ENCODE peak calls at places on chromosome 19, in five cellular contexts. D, H, C, X and A are unnamed samples.

GRCh38 chr19:42113641-42114348 is 18.5 kb downstream of the POU2F2 start:
- DNase-seq in D (no peak), H (peak; percentile 91), C (no peak), X (peak; percentile 99), A (peak; percentile 87)

GRCh38 chr19:37963190-37963947 is 56.4 kb downstream of the SIPA1L3 start:
- DNase-seq in D (no peak), H (no peak), C (no peak), X (no peak), A (peak; percentile 59)

GRCh38 chr19:10001899-10002298 is 8.4 kb downstream of the COL5A3 start:
- DNase-seq in D (peak; percentile 3), H (no peak), C (no peak), X (peak; percentile 47), A (peak; percentile 37)

GRCh38 chr19:5988520-5989387 is 10.8 kb upstream of the RANBP3 start:
- DNase-seq in D (no peak), H (no peak), C (no peak), X (peak; percentile 26), A (no peak)

GRCh38 chr19:42569193-42569592 is 25.5 kb downstream of the CEACAM8 start:
- DNase-seq in D (no peak), H (no peak), C (no peak), X (no peak), A (no peak)

GRCh38 chr19:27794444-27795042 is 1418.4 kb downstream of the UQCRFS1 start:
- DNase-seq in D (peak; percentile 38), H (no peak), C (peak; percentile 52), X (peak; percentile 36), A (no peak)

GRCh38 chr19:13042443-13043130 is 47.3 kb downstream of the NFIX start:
- DNase-seq in D (no peak), H (no peak), C (no peak), X (no peak), A (no peak)

GRCh38 chr19:37905936-37906867 is at the start of gene WDR87:
- DNase-seq in D (no peak), H (peak; percentile 90), C (no peak), X (peak; percentile 33), A (peak; percentile 82)

GRCh38 chr19:55858401-55858800 is 22.1 kb downstream of the NLRP4 start:
- DNase-seq in D (no peak), H (no peak), C (no peak), X (no peak), A (no peak)

GRCh38 chr19:38959618-38960017 is 15.9 kb downstream of the FBXO17 start:
- DNase-seq in D (no peak), H (no peak), C (no peak), X (no peak), A (no peak)

GRCh38 chr19:15330801-15331418 is 1.4 kb downstream of the BRD4 start:
- DNase-seq in D (no peak), H (no peak), C (no peak), X (peak; percentile 95), A (no peak)

GRCh38 chr19:13668964-13669363 is 95.4 kb upstream of the MRI1 start:
- DNase-seq in D (no peak), H (no peak), C (no peak), X (no peak), A (no peak)

GRCh38 chr19:8244442-8244841 is 35.3 kb downstream of the CERS4 start:
- DNase-seq in D (no peak), H (peak; percentile 31), C (no peak), X (no peak), A (no peak)

GRCh38 chr19:46731584-46731983 is 14.3 kb upstream of the FKRP start:
- DNase-seq in D (no peak), H (no peak), C (no peak), X (peak; percentile 79), A (no peak)

GRCh38 chr19:35195822-35196221 is 32.7 kb downstream of the FAM187B start:
- DNase-seq in D (no peak), H (no peak), C (no peak), X (peak; percentile 34), A (no peak)

GRCh38 chr19:919157-920050 is 2.3 kb downstream of the KISS1R start:
- DNase-seq in D (no peak), H (no peak), C (no peak), X (no peak), A (no peak)

GRCh38 chr19:10450853-10451609 is 30.7 kb downstream of the PDE4A start:
- DNase-seq in D (no peak), H (peak; percentile 75), C (no peak), X (peak; percentile 53), A (peak; percentile 56)